ENCODE peak calls at places on chromosomes 1 and 21, in eight cellular contexts. R is HCT116, X is K562, T is GM23248, S is neural progenitor cell, B is endodermal cell, A is IMR-90, U is PC-3. N is an unnamed sample.

GRCh38 chr1:229913491-229913890 is 153.5 kb upstream of the GALNT2 start:
- DNase-seq in R (no peak), X (no peak), T (no peak), S (no peak), B (no peak), A (no peak), U (no peak), N (no peak)

GRCh38 chr1:9990944-9991343 is 6.1 kb upstream of the RBP7 start:
- DNase-seq in R (no peak), X (no peak), T (no peak), S (no peak), B (no peak), A (no peak), U (no peak), N (no peak)

GRCh38 chr1:195951313-195951712 is 656.9 kb downstream of the KCNT2 start:
- DNase-seq in R (no peak), X (no peak), T (no peak), S (no peak), B (no peak), A (no peak), U (no peak), N (no peak)

GRCh38 chr1:155219592-155220031 is 11.1 kb downstream of the MTX1 start:
- DNase-seq in R (no peak), X (peak), T (no peak), S (peak), B (peak), A (no peak), U (no peak), N (no peak)

GRCh38 chr1:22494144-22494543 is 42.5 kb downstream of the ZBTB40 start:
- DNase-seq in R (no peak), X (no peak), T (no peak), S (no peak), B (no peak), A (no peak), U (no peak), N (no peak)

GRCh38 chr21:27221084-27221483 is 254.2 kb upstream of the ADAMTS5 start:
- DNase-seq in R (no peak), X (no peak), T (no peak), S (no peak), B (no peak), A (no peak), U (no peak), N (no peak)

GRCh38 chr1:183195146-183195571 is 9.1 kb downstream of the LAMC2 start:
- DNase-seq in R (peak), X (no peak), T (peak), S (no peak), B (no peak), A (peak), U (peak), N (no peak)

GRCh38 chr1:83882906-83883305 is 116.0 kb downstream of the TTLL7 start:
- DNase-seq in R (peak), X (peak), T (peak), S (peak), B (peak), A (peak), U (peak), N (peak)

GRCh38 chr1:113207019-113207418 is 134.0 kb downstream of the LRIG2 start:
- DNase-seq in R (no peak), X (no peak), T (no peak), S (no peak), B (peak), A (no peak), U (peak), N (no peak)

GRCh38 chr21:40053007-40053406 is 185.8 kb downstream of the PCP4 start:
- DNase-seq in R (no peak), X (no peak), T (no peak), S (no peak), B (no peak), A (no peak), U (no peak), N (no peak)

GRCh38 chr1:33298623-33299277 is 22.1 kb downstream of the A3GALT2 start:
- DNase-seq in R (peak), X (peak), T (peak), S (peak), B (peak), A (peak), U (peak), N (no peak)

GRCh38 chr1:154578058-154578418 is 10.5 kb downstream of the CHRNB2 start:
- DNase-seq in R (no peak), X (no peak), T (no peak), S (no peak), B (peak), A (no peak), U (no peak), N (no peak)

GRCh38 chr1:40264354-40264781 is 6.3 kb downstream of the ZMPSTE24 start:
- DNase-seq in R (no peak), X (no peak), T (peak), S (no peak), B (no peak), A (peak), U (no peak), N (no peak)

GRCh38 chr1:170695955-170696590 is 32.1 kb downstream of the PRRX1 start:
- DNase-seq in R (no peak), X (no peak), T (no peak), S (no peak), B (no peak), A (no peak), U (no peak), N (no peak)

GRCh38 chr1:114828251-114828650 is 26.4 kb upstream of the SYCP1 start:
- DNase-seq in R (no peak), X (no peak), T (peak), S (no peak), B (no peak), A (peak), U (peak), N (no peak)

GRCh38 chr21:38489283-38489677 is 9.0 kb downstream of the ERG start:
- DNase-seq in R (no peak), X (no peak), T (no peak), S (no peak), B (no peak), A (no peak), U (peak), N (no peak)
- H3K9ac ChIP-seq in R (no peak), X (no peak), T (no peak), S (no peak), B (no peak), A (no peak), U (peak), N (no peak)

GRCh38 chr1:47390843-47391242 is 25.2 kb upstream of the FOXE3 start:
- DNase-seq in R (no peak), X (no peak), T (no peak), S (no peak), B (no peak), A (no peak), U (no peak), N (no peak)
- H3K9ac ChIP-seq in R (no peak), X (no peak), T (no peak), S (no peak), B (no peak), A (no peak), U (no peak), N (no peak)

DNA sequence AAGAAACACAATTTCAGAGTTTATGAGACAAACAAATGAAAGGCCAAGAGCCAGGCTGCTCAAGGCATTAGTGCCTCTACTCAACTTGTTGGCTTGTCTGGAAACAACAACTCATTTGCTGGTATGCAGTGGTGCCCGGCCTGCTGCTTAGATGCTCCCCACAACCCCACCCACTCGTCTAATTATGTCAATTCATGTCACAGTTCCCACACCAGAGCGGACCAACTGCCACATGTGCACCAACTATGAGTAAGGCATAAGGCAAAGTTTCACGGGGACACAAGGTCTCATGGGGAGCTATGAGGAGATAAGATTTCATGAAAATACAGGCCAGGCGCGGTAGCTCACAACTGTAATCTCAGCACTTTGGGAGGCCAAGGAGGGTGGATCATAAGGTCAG is 34.5 kb upstream of the LRRC38 start:
- DNase-seq in R (no peak), X (no peak), T (no peak), S (no peak), B (no peak), A (no peak), U (no peak), N (no peak)
- H3K9ac ChIP-seq in R (no peak), X (no peak), T (no peak), S (no peak), B (no peak), A (no peak), U (no peak), N (no peak)

GRCh38 chr1:116908266-116908665 is 1.4 kb upstream of the PTGFRN start:
- DNase-seq in R (no peak), X (no peak), T (no peak), S (no peak), B (no peak), A (no peak), U (no peak), N (no peak)

GRCh38 chr1:116908821-116909510 is 750 bp upstream of the PTGFRN start:
- DNase-seq in R (no peak), X (no peak), T (no peak), S (peak), B (peak), A (no peak), U (no peak), N (no peak)

GRCh38 chr1:116907351-116907750 is 2.4 kb upstream of the PTGFRN start:
- DNase-seq in R (no peak), X (no peak), T (no peak), S (no peak), B (peak), A (no peak), U (peak), N (no peak)

GRCh38 chr1:116904791-116905320 is 4.9 kb upstream of the PTGFRN start:
- DNase-seq in R (no peak), X (no peak), T (peak), S (no peak), B (no peak), A (no peak), U (peak), N (no peak)

DNA sequence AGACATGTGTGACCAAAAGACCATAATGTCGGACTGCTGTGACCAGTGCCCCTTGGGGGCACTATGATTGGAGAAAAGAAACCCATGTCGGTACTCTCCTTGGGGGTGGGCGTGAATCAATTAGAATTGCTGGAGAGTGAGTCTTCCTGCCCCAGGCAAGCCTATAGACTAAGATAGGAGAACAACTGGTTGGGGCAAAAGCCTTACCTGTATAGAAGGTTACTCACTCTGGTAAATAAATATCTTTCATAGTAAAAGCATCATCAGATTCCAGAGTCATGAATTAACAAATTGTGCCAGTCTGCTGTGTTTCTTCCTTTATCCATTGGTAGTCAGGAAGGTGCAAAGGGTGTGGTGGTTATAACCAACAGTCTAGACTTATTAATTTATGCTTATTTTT is 2.9 kb upstream of the PTGFRN start:
- DNase-seq in R (no peak), X (no peak), T (no peak), S (no peak), B (no peak), A (no peak), U (peak), N (no peak)
- H3K9ac ChIP-seq in R (no peak), X (no peak), T (no peak), S (no peak), B (no peak), A (no peak), U (peak), N (no peak)

GRCh38 chr1:152049291-152050073 is 12.7 kb upstream of the S100A11 start:
- DNase-seq in R (no peak), X (no peak), T (peak), S (no peak), B (no peak), A (peak), U (peak), N (no peak)

GRCh38 chr1:152047954-152048640 is 11.3 kb upstream of the S100A11 start:
- DNase-seq in R (peak), X (peak), T (peak), S (peak), B (peak), A (peak), U (peak), N (no peak)

GRCh38 chr1:152048641-152048970 is 11.8 kb upstream of the S100A11 start:
- DNase-seq in R (no peak), X (no peak), T (no peak), S (peak), B (no peak), A (no peak), U (no peak), N (no peak)

GRCh38 chr1:152044386-152044785 is 7.6 kb upstream of the S100A11 start:
- DNase-seq in R (no peak), X (no peak), T (peak), S (no peak), B (no peak), A (no peak), U (no peak), N (no peak)

DNA sequence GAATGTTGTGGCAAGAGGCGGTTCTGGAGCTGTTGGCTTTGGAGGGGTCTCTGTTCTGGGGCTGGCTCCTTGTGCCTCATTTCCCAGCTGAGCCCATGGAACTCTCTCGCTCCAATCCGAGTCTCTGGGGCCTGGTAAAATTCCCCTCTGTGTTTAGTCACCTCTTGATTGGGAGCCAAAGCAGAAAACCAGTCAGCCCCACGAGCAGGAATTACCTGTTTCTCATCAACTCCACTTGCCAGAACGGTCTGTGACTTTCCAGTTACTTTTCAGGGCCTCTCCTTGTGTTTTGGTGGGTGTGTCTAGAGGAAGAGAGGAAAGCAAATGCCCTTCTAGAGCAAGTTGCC is 10.8 kb upstream of the S100A11 start:
- DNase-seq in R (peak), X (peak), T (peak), S (no peak), B (no peak), A (peak), U (peak), N (no peak)
- H3K9ac ChIP-seq in R (peak), X (peak), T (peak), S (no peak), B (no peak), A (peak), U (peak), N (peak)

GRCh38 chr1:205750683-205751651 is 985 bp upstream of the NUCKS1 start:
- DNase-seq in R (peak), X (peak), T (no peak), S (peak), B (peak), A (no peak), U (no peak), N (no peak)
- H3K9ac ChIP-seq in R (peak), X (peak), T (peak), S (peak), B (peak), A (peak), U (peak), N (peak)